ENCODE peak calls at places on chromosomes 12 and 14, in eight cellular contexts. S is Karpas-422, T is PC-3, N is HCT116, H is mammary epithelial cell, P is endothelial cell of umbilical vein, D is adipocyte, W is MM.1S. J is an unnamed sample.
A peak's percentile ranks its signal among the peaks of the same experiment; 100 is the strongest.

GRCh38 chr12:3342051-3342450 is 149.0 kb upstream of the PRMT8 start:
- DNase-seq in S (peak; percentile 54), T (peak; percentile 23), N (no peak), H (no peak), P (peak; percentile 37), D (peak; percentile 33), W (no peak), J (peak; percentile 76)

GRCh38 chr14:79332504-79333197 is 878.7 kb downstream of the DIO2 start:
- DNase-seq in S (no peak), T (no peak), N (no peak), H (no peak), P (no peak), D (no peak), W (no peak), J (peak; percentile 57)

GRCh38 chr12:28024231-28024995 is 51.9 kb upstream of the PTHLH start:
- DNase-seq in S (no peak), T (peak; percentile 79), N (no peak), H (peak; percentile 92), P (peak; percentile 17), D (peak; percentile 34), W (peak; percentile 11), J (no peak)

GRCh38 chr12:108702534-108702933 is 28.8 kb downstream of the CORO1C start:
- DNase-seq in S (no peak), T (no peak), N (no peak), H (no peak), P (no peak), D (no peak), W (no peak), J (no peak)

GRCh38 chr12:47303207-47303606 is 223.4 kb upstream of the AMIGO2 start:
- DNase-seq in S (peak; percentile 39), T (no peak), N (no peak), H (no peak), P (no peak), D (no peak), W (no peak), J (no peak)

GRCh38 chr14:20622816-20623291 is 18.6 kb downstream of the OR6S1 start:
- DNase-seq in S (no peak), T (no peak), N (no peak), H (no peak), P (no peak), D (no peak), W (no peak), J (no peak)

GRCh38 chr12:64678835-64679234 is 68.5 kb downstream of the RASSF3 start:
- DNase-seq in S (no peak), T (no peak), N (no peak), H (no peak), P (no peak), D (no peak), W (no peak), J (no peak)

GRCh38 chr12:31485570-31485969 is 105.4 kb downstream of the DENND5B start:
- DNase-seq in S (no peak), T (no peak), N (no peak), H (no peak), P (no peak), D (no peak), W (no peak), J (no peak)

GRCh38 chr12:48054955-48055821 is 50.7 kb downstream of the SENP1 start:
- DNase-seq in S (no peak), T (no peak), N (no peak), H (no peak), P (no peak), D (no peak), W (no peak), J (no peak)

GRCh38 chr14:28671425-28671824 is 95.2 kb upstream of the FOXG1 start:
- DNase-seq in S (no peak), T (peak; percentile 60), N (no peak), H (peak; percentile 52), P (peak; percentile 34), D (peak; percentile 63), W (no peak), J (no peak)

GRCh38 chr12:77615331-77615730 is 215.4 kb upstream of the NAV3 start:
- DNase-seq in S (peak; percentile 56), T (peak; percentile 33), N (peak; percentile 6), H (peak; percentile 38), P (peak; percentile 8), D (no peak), W (no peak), J (peak; percentile 16)

GRCh38 chr12:112124918-112125249 is 476 bp upstream of the TRAFD1 start:
- DNase-seq in S (no peak), T (no peak), N (no peak), H (no peak), P (no peak), D (no peak), W (no peak), J (no peak)

DNA sequence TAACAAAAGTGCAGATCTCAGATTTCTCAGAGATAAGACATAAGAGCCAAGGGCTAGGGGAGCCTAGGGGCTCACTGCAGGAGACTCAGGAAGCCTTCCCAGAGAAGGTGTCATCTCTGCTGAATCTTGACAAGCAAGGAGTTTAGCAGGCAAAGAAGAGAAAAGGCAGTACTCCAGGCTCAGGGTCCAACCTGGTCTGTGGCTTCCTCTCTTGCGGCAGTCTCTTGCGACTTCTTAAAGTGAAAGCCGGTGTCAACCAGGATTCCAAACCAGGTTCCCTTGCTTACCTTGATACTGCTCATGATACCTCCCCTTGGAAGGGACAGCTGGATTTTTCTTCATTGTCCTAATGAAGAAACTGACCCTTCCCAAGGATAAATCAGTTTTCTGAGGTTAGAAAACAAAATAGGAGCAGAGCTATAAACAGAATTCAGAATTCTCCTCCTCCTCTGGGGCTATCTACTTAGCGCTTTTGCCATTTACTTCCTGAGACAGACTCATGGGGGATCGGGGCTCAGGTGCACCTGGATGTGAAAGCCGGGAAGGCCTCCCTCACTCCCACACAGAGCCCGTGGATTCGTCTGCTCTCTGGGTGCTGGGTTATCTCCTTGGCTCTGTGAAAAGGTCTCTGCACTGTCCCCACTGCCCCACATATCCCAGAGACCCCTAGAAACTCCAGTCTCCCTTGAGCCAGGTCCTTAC is 1.8 kb upstream of the SCNN1A start:
- DNase-seq in S (no peak), T (no peak), N (no peak), H (no peak), P (no peak), D (no peak), W (no peak), J (no peak)
- H3K4me3 ChIP-seq in S (no peak overlapping the region), T (no peak overlapping the region), N (peak overlapping the region; percentile 58), H (peak overlapping the region; percentile 39), P (no peak overlapping the region), D (peak overlapping the region; percentile 63), W (no peak overlapping the region), J (no peak overlapping the region)

DNA sequence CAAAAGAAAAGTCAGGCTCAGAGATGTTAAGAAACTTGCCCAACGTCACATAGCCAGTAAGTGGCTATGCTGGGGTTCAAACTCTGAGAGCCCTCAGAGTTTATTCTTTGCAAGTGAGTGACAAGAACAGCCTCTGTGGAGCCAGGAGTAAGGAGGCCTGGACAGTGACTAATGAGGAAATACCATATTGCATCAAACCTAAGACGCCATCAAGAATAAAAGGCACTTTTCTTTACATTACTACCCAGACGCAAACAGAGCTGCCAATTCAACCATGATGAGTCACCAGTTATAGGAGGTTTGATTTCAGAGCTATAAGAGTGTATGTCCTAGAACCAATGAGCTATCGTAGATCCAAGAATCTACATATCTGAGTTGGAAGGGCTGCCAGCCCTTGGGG is 9.4 kb downstream of the TNFRSF1A start:
- DNase-seq in S (no peak), T (peak; percentile 92), N (no peak), H (peak; percentile 90), P (peak; percentile 50), D (peak; percentile 77), W (no peak), J (no peak)
- H3K9ac ChIP-seq in S (no peak overlapping the region), T (peak overlapping the region; percentile 36), N (no peak overlapping the region), H (no peak overlapping the region), P (no peak overlapping the region), D (peak overlapping the region; percentile 100), W (no peak overlapping the region), J (no peak overlapping the region)

GRCh38 chr12:93743999-93744689 is 67.0 kb downstream of the CRADD start:
- DNase-seq in S (no peak), T (no peak), N (no peak), H (peak; percentile 69), P (no peak), D (no peak), W (no peak), J (no peak)

GRCh38 chr12:93740721-93741120 is 63.5 kb downstream of the CRADD start:
- DNase-seq in S (no peak), T (peak; percentile 46), N (no peak), H (no peak), P (no peak), D (no peak), W (peak; percentile 53), J (no peak)

GRCh38 chr12:93741741-93742085 is 64.5 kb downstream of the CRADD start:
- DNase-seq in S (no peak), T (peak; percentile 45), N (no peak), H (peak; percentile 58), P (no peak), D (peak; percentile 51), W (no peak), J (no peak)

GRCh38 chr12:93743229-93743998 is 66.2 kb downstream of the CRADD start:
- DNase-seq in S (no peak), T (no peak), N (no peak), H (no peak), P (no peak), D (no peak), W (no peak), J (no peak)

DNA sequence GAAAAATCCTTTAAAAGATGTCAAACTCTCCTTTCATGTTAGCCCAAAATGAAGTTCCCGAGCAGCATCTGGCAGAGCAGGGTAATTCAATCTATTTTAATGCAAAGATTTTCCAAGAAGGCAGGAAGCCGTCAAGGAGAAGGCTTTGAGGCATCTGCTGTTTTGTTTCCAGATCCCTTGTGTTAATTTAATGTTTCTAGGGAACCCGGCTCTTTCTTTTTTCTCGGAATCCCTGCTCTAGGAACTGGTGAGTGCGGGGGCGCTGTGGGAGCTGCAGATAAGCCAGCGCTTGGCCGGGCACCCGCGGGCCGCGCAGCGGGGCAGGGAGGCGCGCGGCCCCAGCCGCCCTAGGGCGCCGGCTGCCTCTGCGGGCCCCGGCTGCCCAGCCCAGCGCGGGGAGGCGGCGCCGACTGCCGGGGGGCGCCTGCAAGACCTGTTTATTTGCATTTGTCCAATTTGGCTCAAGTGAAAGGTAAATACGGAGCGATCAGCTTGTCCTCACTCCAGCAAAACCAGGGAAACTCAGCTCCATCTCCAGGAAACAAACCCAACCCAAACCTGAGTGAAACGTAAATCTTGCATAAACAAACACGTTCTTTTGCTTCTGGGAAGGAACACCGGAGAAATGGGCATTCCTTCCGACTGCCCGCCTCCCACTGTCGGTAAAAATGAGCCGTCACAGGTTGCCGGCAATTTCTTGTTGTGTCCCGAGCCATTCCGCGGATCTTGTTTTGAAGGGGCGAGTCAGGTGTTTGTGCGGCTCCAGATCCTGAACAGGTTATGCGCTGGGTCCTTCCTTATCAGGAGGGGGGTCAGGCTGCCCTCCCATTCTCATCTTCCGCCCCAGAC is 65.1 kb downstream of the CRADD start:
- DNase-seq in S (peak; percentile 49), T (peak; percentile 76), N (peak; percentile 29), H (peak; percentile 65), P (peak; percentile 80), D (peak; percentile 85), W (peak; percentile 76), J (peak; percentile 96)
- H3K4me3 ChIP-seq in S (peak overlapping the region; percentile 64), T (peak overlapping the region; percentile 81), N (peak overlapping the region; percentile 64), H (peak overlapping the region; percentile 55), P (peak overlapping the region; percentile 82), D (peak overlapping the region; percentile 91), W (peak overlapping the region; percentile 79), J (peak overlapping the region; percentile 49)

DNA sequence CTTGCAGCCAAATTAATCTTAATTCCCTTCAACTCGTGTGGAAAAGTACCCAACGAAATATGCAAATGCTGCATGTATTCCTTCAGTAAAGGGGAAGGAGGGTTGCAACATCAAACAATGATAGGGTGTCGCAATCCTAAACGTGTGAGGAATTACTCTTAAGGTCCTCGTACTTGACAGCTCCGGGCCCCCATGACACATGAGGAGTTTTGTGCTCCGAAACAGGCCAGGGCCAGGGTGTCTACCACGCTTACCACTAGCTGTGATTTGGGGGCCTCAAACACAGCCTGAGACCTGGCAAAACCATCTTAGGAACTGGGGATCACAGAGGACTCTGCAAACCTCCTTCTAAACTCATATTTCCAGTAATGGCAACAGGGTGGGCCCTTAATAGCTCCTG is 20.4 kb downstream of the FOS start:
- DNase-seq in S (no peak), T (no peak), N (no peak), H (peak; percentile 20), P (no peak), D (peak; percentile 81), W (no peak), J (no peak)
- H3K9ac ChIP-seq in S (no peak overlapping the region), T (no peak overlapping the region), N (no peak overlapping the region), H (no peak overlapping the region), P (no peak overlapping the region), D (peak overlapping the region; percentile 60), W (no peak overlapping the region), J (no peak overlapping the region)

J was measured in NT2/D1.